ENCODE peak calls at places on chromosome X, in nine cellular contexts. M is CD8-positive, alpha-beta T cell; K is H1; F is progenitor cell of endocrine pancreas; T is fibroblast of the aortic adventitia; Z is endothelial cell; P is A549; O is cardiac muscle cell; E is activated B cell treated with CpG ODN at 0.5 μM for 24 hours. V is an unnamed sample.

GRCh38 chrX:73963682-73964081 is 340.3 kb upstream of the ZCCHC13 start:
- DNase-seq in M (no peak), K (no peak), F (no peak), T (peak; percentile 26), Z (no peak), P (no peak), O (peak; percentile 12), E (no peak), V (no peak)

GRCh38 chrX:13090261-13091110 is 46.1 kb upstream of the FAM9C start:
- DNase-seq in M (no peak), K (no peak), F (no peak), T (peak; percentile 68), Z (no peak), P (no peak), O (peak; percentile 74), E (no peak), V (peak; percentile 46)

GRCh38 chrX:119194631-119195030 is 41.5 kb upstream of the PGRMC1 start:
- DNase-seq in M (no peak), K (no peak), F (no peak), T (peak; percentile 40), Z (no peak), P (peak; percentile 30), O (peak; percentile 57), E (no peak), V (no peak)

GRCh38 chrX:10360121-10360520 is 203.3 kb downstream of the CLCN4 start:
- DNase-seq in M (no peak), K (no peak), F (no peak), T (peak; percentile 11), Z (no peak), P (no peak), O (peak; percentile 16), E (no peak), V (no peak)

GRCh38 chrX:70455366-70456202 is 10.9 kb downstream of the DLG3 start:
- DNase-seq in M (no peak), K (peak; percentile 47), F (no peak), T (no peak), Z (no peak), P (no peak), O (no peak), E (no peak), V (no peak)

GRCh38 chrX:115174548-115174947 is 14.7 kb upstream of the RBMXL3 start:
- DNase-seq in M (no peak), K (no peak), F (no peak), T (peak; percentile 1), Z (no peak), P (no peak), O (no peak), E (no peak), V (no peak)

GRCh38 chrX:39950035-39950688 is 147.6 kb downstream of the BCOR start:
- DNase-seq in M (no peak), K (no peak), F (no peak), T (no peak), Z (no peak), P (no peak), O (no peak), E (no peak), V (no peak)

GRCh38 chrX:48086119-48086518 is 14.7 kb upstream of the ZNF630 start:
- DNase-seq in M (no peak), K (no peak), F (no peak), T (no peak), Z (no peak), P (no peak), O (peak; percentile 45), E (no peak), V (no peak)

GRCh38 chrX:10254746-10255145 is 98.0 kb downstream of the CLCN4 start:
- DNase-seq in M (no peak), K (no peak), F (no peak), T (peak; percentile 8), Z (no peak), P (peak; percentile 52), O (no peak), E (no peak), V (no peak)

GRCh38 chrX:77447339-77448149 is at the start of gene FGF16:
- DNase-seq in M (no peak), K (peak; percentile 56), F (no peak), T (no peak), Z (peak; percentile 16), P (no peak), O (no peak), E (no peak), V (no peak)

GRCh38 chrX:10157545-10157944 is 770 bp downstream of the CLCN4 start:
- DNase-seq in M (no peak), K (no peak), F (no peak), T (peak; percentile 70), Z (no peak), P (no peak), O (peak; percentile 63), E (no peak), V (no peak)

GRCh38 chrX:97030463-97030862 is 146.8 kb downstream of the RPA4 start:
- DNase-seq in M (no peak), K (no peak), F (no peak), T (no peak), Z (no peak), P (no peak), O (no peak), E (no peak), V (no peak)

GRCh38 chrX:97030947-97031346 is 147.2 kb downstream of the RPA4 start:
- DNase-seq in M (no peak), K (no peak), F (no peak), T (no peak), Z (no peak), P (no peak), O (no peak), E (no peak), V (no peak)

GRCh38 chrX:97027384-97027922 is 143.7 kb downstream of the RPA4 start:
- DNase-seq in M (no peak), K (peak; percentile 35), F (no peak), T (no peak), Z (no peak), P (peak; percentile 4), O (no peak), E (no peak), V (no peak)

GRCh38 chrX:97021680-97022079 is 138.0 kb downstream of the RPA4 start:
- DNase-seq in M (no peak), K (no peak), F (no peak), T (peak; percentile 39), Z (no peak), P (no peak), O (peak; percentile 47), E (no peak), V (no peak)

DNA sequence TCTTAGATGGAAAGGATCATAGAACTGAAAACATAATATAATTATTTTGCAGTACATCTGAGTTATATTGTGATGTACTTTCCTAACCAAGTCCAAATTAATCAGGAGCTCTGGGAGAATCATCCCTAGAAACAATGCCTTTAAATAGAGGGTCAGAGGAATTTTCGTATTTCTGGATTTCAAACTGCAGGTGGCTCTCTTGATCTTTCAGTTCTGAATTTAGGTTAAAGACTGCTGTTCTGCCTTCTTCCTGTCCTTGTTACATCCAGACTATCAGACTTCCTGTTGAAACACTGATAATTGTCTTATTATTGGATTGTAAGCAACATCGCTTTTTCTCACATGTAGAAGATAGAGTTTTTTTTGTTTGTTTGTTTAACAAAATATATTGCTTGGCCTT is 142.7 kb downstream of the RPA4 start:
- DNase-seq in M (no peak), K (no peak), F (no peak), T (peak; percentile 3), Z (peak; percentile 2), P (peak; percentile 19), O (peak; percentile 51), E (no peak), V (no peak)
- TF ChIP-seq CTCF in M (no peak), K (peak; percentile 37), F (peak; percentile 45), T (no peak), Z (no peak), P (peak; percentile 37), O (peak; percentile 13), E (no peak), V (no peak)

GRCh38 chrX:83501540-83501939 is 6.5 kb upstream of the POU3F4 start:
- DNase-seq in M (no peak), K (no peak), F (no peak), T (no peak), Z (peak; percentile 15), P (no peak), O (no peak), E (no peak), V (no peak)

GRCh38 chrX:83501003-83501402 is 7.1 kb upstream of the POU3F4 start:
- DNase-seq in M (no peak), K (no peak), F (no peak), T (no peak), Z (no peak), P (no peak), O (no peak), E (no peak), V (no peak)

DNA sequence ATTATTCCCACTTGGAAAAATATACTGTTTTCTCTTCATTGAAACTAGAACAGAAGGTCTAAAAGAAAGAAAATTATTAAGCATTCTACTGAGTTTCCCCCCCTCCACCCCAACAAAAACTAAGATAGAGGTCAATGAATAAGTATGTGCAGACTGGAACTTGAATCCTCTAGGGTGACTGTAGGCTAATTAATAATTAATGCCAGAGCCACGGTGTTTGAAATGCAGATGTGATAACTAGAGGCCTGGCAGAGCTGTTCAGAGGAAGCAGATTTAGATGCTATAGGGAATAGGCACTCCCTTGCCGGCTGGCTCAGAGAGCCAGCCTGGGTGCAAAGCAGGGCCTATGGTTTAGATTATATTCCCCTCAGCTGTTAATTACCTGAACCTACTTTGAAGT is 12.2 kb upstream of the POU3F4 start:
- DNase-seq in M (no peak), K (no peak), F (no peak), T (no peak), Z (no peak), P (no peak), O (no peak), E (no peak), V (no peak)
- TF ChIP-seq CTCF in M (no peak), K (no peak), F (no peak), T (no peak), Z (no peak), P (no peak), O (no peak), E (no peak), V (no peak)

DNA sequence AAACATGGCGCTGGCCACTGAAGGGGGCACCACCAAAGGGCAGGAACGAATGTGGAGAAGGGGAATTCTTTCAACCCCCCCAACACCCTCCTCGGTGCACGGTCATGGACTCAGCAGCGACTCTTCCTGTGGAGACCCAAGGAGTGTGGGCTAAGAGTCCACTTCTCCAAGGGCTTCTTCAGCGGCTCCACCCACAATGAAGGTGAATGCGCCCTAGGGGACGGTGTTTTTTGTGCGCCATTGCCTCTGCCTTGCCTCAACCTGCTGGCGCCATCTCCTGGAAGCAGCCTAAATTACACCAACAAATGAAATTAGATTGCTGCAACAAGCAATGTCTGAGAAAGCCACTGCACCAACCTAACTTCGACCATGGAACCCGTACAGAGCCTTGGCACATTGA is 169.2 kb upstream of the MAGEB18 start:
- DNase-seq in M (no peak), K (peak; percentile 78), F (no peak), T (peak; percentile 37), Z (peak; percentile 52), P (peak; percentile 10), O (peak; percentile 64), E (no peak), V (no peak)
- TF ChIP-seq CTCF in M (no peak), K (peak; percentile 70), F (peak; percentile 49), T (peak; percentile 44), Z (peak; percentile 51), P (no peak), O (peak; percentile 66), E (no peak), V (no peak)

DNA sequence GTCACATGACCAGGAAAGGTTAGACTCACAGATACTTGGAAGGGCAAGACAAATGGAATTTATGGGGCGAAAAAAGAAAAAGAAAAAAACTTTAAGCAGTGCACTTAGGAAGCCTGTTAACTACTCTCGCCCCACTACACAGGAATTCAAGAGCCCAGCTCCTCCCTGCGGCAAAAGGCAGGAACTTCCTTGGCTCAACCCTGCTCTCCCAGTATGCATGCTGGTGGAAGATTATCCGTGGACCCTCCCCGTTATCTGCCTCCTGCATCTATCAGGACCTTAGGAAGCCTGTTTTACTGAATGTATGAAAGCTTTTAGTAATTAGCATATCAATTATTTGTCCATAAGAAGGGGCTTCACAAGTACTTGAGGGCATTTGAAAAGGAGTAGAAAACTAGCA is 40.1 kb upstream of the RPA4 start:
- DNase-seq in M (no peak), K (no peak), F (no peak), T (peak; percentile 30), Z (peak; percentile 5), P (no peak), O (peak; percentile 33), E (no peak), V (no peak)
- TF ChIP-seq CTCF in M (no peak), K (peak; percentile 48), F (peak; percentile 31), T (peak; percentile 24), Z (no peak), P (no peak), O (peak; percentile 35), E (no peak), V (no peak)

V was measured in CD14-positive monocyte.